ENCODE peak calls at places on chromosome 21, in ten cellular contexts. I, Y, H, C, R, E, K, A, Z and F are unnamed samples.

GRCh38 chr21:32956257-32956656 is 69.5 kb upstream of the OLIG2 start:
- DNase-seq in K (no peak), Z (no peak), A (no peak), E (no peak), H (no peak), C (no peak), R (no peak), I (no peak), Y (no peak), F (no peak)

GRCh38 chr21:41295721-41296254 is 20.8 kb upstream of the FAM3B start:
- DNase-seq in H (no peak), E (no peak), Z (no peak), Y (no peak), A (no peak), R (no peak), C (no peak), I (no peak), K (no peak), F (peak; percentile 6)

GRCh38 chr21:46195595-46196195 is 11.4 kb upstream of the SPATC1L start:
- DNase-seq in E (no peak), K (no peak), Y (no peak), A (no peak), I (no peak), H (no peak), Z (no peak), C (no peak), R (no peak), F (no peak)

GRCh38 chr21:41663805-41664788 is 102.8 kb downstream of the RIPK4 start:
- DNase-seq in A (peak; percentile 43), E (no peak), R (no peak), I (no peak), Y (no peak), H (peak; percentile 15), C (peak; percentile 33), Z (no peak), K (no peak), F (no peak)

GRCh38 chr21:25722631-25723030 is 12.1 kb downstream of the ATP5PF start:
- DNase-seq in A (no peak), H (no peak), C (no peak), K (no peak), Y (no peak), E (no peak), R (no peak), I (no peak), Z (no peak), F (no peak)

GRCh38 chr21:18744840-18745239 is 341.3 kb upstream of the TMPRSS15 start:
- DNase-seq in A (no peak), C (peak; percentile 9), K (no peak), Z (no peak), I (no peak), R (no peak), E (no peak), Y (no peak), H (no peak), F (no peak)

GRCh38 chr21:43262427-43262826 is 93.6 kb downstream of the CRYAA start:
- DNase-seq in I (no peak), C (no peak), H (no peak), Z (no peak), K (no peak), A (no peak), R (no peak), Y (no peak), E (no peak), F (peak; percentile 22)

GRCh38 chr21:42997053-42997452 is 22.7 kb downstream of the PKNOX1 start:
- DNase-seq in E (no peak), C (no peak), Z (peak; percentile 53), A (peak; percentile 99), Y (no peak), R (no peak), I (peak; percentile 96), K (peak; percentile 52), H (no peak), F (peak; percentile 64)

GRCh38 chr21:25054689-25055088 is 552.6 kb downstream of the MRPL39 start:
- DNase-seq in E (no peak), H (no peak), I (no peak), C (no peak), R (no peak), Y (no peak), A (no peak), Z (no peak), K (no peak), F (no peak)

GRCh38 chr21:26966360-26966977 is 419 bp downstream of the ADAMTS5 start:
- DNase-seq in C (no peak), I (peak; percentile 28), Z (no peak), E (no peak), Y (no peak), H (no peak), R (no peak), K (no peak), A (peak; percentile 42), F (no peak)

GRCh38 chr21:26965567-26966359 is 1.1 kb downstream of the ADAMTS5 start:
- DNase-seq in Z (peak; percentile 49), I (peak; percentile 46), Y (no peak), E (no peak), H (no peak), C (peak; percentile 87), R (no peak), A (peak; percentile 34), K (peak; percentile 66), F (no peak)

GRCh38 chr21:26964379-26964778 is 2.5 kb downstream of the ADAMTS5 start:
- DNase-seq in C (peak; percentile 22), A (no peak), R (no peak), K (peak; percentile 57), Z (no peak), I (peak; percentile 91), H (no peak), Y (no peak), E (no peak), F (no peak)

GRCh38 chr21:26965091-26965566 is 1.8 kb downstream of the ADAMTS5 start:
- DNase-seq in C (no peak), R (no peak), K (no peak), I (no peak), Y (no peak), H (no peak), Z (no peak), E (no peak), A (no peak), F (no peak)

GRCh38 chr21:26966978-26967913 is at the start of gene ADAMTS5:
- DNase-seq in R (no peak), A (peak; percentile 63), K (peak; percentile 45), Y (peak; percentile 5), E (no peak), C (peak; percentile 68), Z (peak; percentile 56), I (peak; percentile 83), H (no peak), F (peak; percentile 47)
- H3K4me3 ChIP-seq in R (no peak within 1 kb of the TSS), A (peak within 1 kb of the TSS; percentile 63), K (peak within 1 kb of the TSS; percentile 62), Y (peak within 1 kb of the TSS; percentile 33), E (no peak within 1 kb of the TSS), C (peak within 1 kb of the TSS; percentile 53), Z (peak within 1 kb of the TSS; percentile 80), I (peak within 1 kb of the TSS; percentile 76), H (no peak within 1 kb of the TSS), F (peak within 1 kb of the TSS; percentile 37)

GRCh38 chr21:36543924-36544323 is 64.0 kb upstream of the CLDN14 start:
- DNase-seq in K (no peak), R (no peak), E (no peak), A (no peak), I (no peak), Z (no peak), H (no peak), C (no peak), Y (no peak), F (no peak)

GRCh38 chr21:36541721-36542139 is 61.8 kb upstream of the CLDN14 start:
- DNase-seq in E (no peak), A (no peak), K (no peak), I (no peak), C (no peak), Y (no peak), Z (no peak), R (no peak), H (peak; percentile 75), F (no peak)

GRCh38 chr21:36540700-36541099 is 60.8 kb upstream of the CLDN14 start:
- DNase-seq in A (no peak), I (no peak), Z (no peak), E (no peak), H (peak; percentile 67), C (no peak), K (no peak), R (no peak), Y (no peak), F (no peak)

GRCh38 chr21:36544545-36544944 is 64.6 kb upstream of the CLDN14 start:
- DNase-seq in R (no peak), H (no peak), A (no peak), Z (no peak), I (no peak), C (no peak), E (no peak), Y (no peak), K (no peak), F (no peak)

GRCh38 chr21:36542312-36543101 is 62.6 kb upstream of the CLDN14 start:
- DNase-seq in I (no peak), K (no peak), E (no peak), Z (no peak), Y (peak; percentile 10), A (peak; percentile 3), C (peak; percentile 54), R (peak; percentile 80), H (peak; percentile 94), F (peak; percentile 3)
- TF ChIP-seq CTCF in I (no peak), K (no peak), E (no peak), Z (no peak), Y (no peak), A (no peak), C (peak; percentile 28), R (peak; percentile 73), H (peak; percentile 62), F (peak; percentile 2)

GRCh38 chr21:39185157-39185556 is 1.9 kb upstream of the PSMG1 start:
- DNase-seq in A (no peak), R (no peak), Y (no peak), E (no peak), I (no peak), Z (no peak), C (no peak), H (no peak), K (no peak), F (no peak)
- H3K4me3 ChIP-seq in A (no peak overlapping the region), R (peak overlapping the region; percentile 96), Y (no peak overlapping the region), E (no peak overlapping the region), I (no peak overlapping the region), Z (peak overlapping the region; percentile 77), C (peak overlapping the region; percentile 78), H (peak overlapping the region; percentile 99), K (no peak overlapping the region), F (no peak overlapping the region)

GRCh38 chr21:34988139-34988538 is 61.0 kb downstream of the RUNX1 start:
- DNase-seq in R (no peak), A (peak; percentile 17), Z (no peak), Y (no peak), I (no peak), E (no peak), H (no peak), K (no peak), C (no peak), F (no peak)

GRCh38 chr21:34987673-34988072 is 61.4 kb downstream of the RUNX1 start:
- DNase-seq in H (no peak), I (no peak), R (no peak), Y (no peak), A (peak; percentile 7), C (no peak), Z (no peak), K (no peak), E (no peak), F (no peak)

GRCh38 chr21:34984356-34984755 is 64.7 kb downstream of the RUNX1 start:
- DNase-seq in C (no peak), H (no peak), K (no peak), E (no peak), R (no peak), A (no peak), Y (no peak), Z (no peak), I (no peak), F (no peak)

GRCh38 chr21:34988625-34989024 is 60.5 kb downstream of the RUNX1 start:
- DNase-seq in Z (no peak), K (no peak), H (no peak), I (no peak), E (no peak), R (no peak), C (no peak), A (no peak), Y (no peak), F (no peak)

GRCh38 chr21:34986561-34987533 is 62.3 kb downstream of the RUNX1 start:
- DNase-seq in A (peak; percentile 92), Y (no peak), E (no peak), C (peak; percentile 55), H (peak; percentile 84), R (no peak), I (peak; percentile 80), Z (no peak), K (no peak), F (no peak)
- TF ChIP-seq CTCF in A (peak; percentile 40), Y (no peak), E (no peak), C (no peak), H (no peak), R (no peak), I (peak; percentile 22), Z (no peak), K (no peak), F (no peak)